ENCODE peak calls at places on chromosome 6, in eight cellular contexts. E is thyroid gland; R is stomach; Q is aorta; C is CD8-positive, alpha-beta T cell; L is lower lobe of right lung; B is endodermal cell; P is kidney. N is an unnamed sample.

GRCh38 chr6:111119550-111120329 is 32.4 kb downstream of the SLC16A10 start:
- DNase-seq in E (no peak), R (no peak), Q (no peak), C (no peak), L (no peak), B (no peak), P (no peak), N (no peak)

GRCh38 chr6:110544472-110544871 is 68.1 kb upstream of the SLC22A16 start:
- DNase-seq in E (no peak), R (no peak), Q (no peak), C (no peak), L (no peak), B (peak; percentile 18), P (no peak), N (no peak)

GRCh38 chr6:101395345-101395744 is 1.8 kb downstream of the GRIK2 start:
- DNase-seq in E (no peak), R (no peak), Q (no peak), C (no peak), L (no peak), B (no peak), P (no peak), N (no peak)

GRCh38 chr6:71558974-71559373 is 270.4 kb downstream of the OGFRL1 start:
- DNase-seq in E (no peak), R (no peak), Q (no peak), C (no peak), L (no peak), B (no peak), P (no peak), N (no peak)

GRCh38 chr6:166544294-166544605 is 42.2 kb downstream of the RAMACL start:
- DNase-seq in E (no peak), R (no peak), Q (no peak), C (no peak), L (no peak), B (no peak), P (no peak), N (no peak)

GRCh38 chr6:88008821-88009220 is 38.8 kb upstream of the SPACA1 start:
- DNase-seq in E (no peak), R (no peak), Q (no peak), C (no peak), L (no peak), B (no peak), P (no peak), N (no peak)

GRCh38 chr6:12608016-12608860 is 108.3 kb upstream of the PHACTR1 start:
- DNase-seq in E (no peak), R (no peak), Q (no peak), C (no peak), L (no peak), B (no peak), P (no peak), N (peak; percentile 59)

GRCh38 chr6:52551483-52552277 is 25.2 kb downstream of the TRAM2 start:
- DNase-seq in E (peak; percentile 98), R (peak; percentile 86), Q (peak; percentile 83), C (no peak), L (peak; percentile 67), B (peak; percentile 83), P (no peak), N (peak; percentile 74)

GRCh38 chr6:54291738-54292137 is 16.5 kb upstream of the TINAG start:
- DNase-seq in E (no peak), R (no peak), Q (no peak), C (no peak), L (no peak), B (no peak), P (no peak), N (peak; percentile 90)

GRCh38 chr6:125099211-125100017 is 54.2 kb upstream of the TPD52L1 start:
- DNase-seq in E (peak; percentile 65), R (peak; percentile 40), Q (peak; percentile 76), C (no peak), L (peak; percentile 73), B (peak; percentile 82), P (peak; percentile 79), N (peak; percentile 41)

GRCh38 chr6:89310929-89311328 is 4.2 kb downstream of the GABRR2 start:
- DNase-seq in E (peak; percentile 44), R (no peak), Q (no peak), C (no peak), L (no peak), B (no peak), P (no peak), N (peak; percentile 11)

GRCh38 chr6:116369540-116370327 is 1.0 kb upstream of the DSE start:
- DNase-seq in E (no peak), R (no peak), Q (no peak), C (no peak), L (no peak), B (no peak), P (no peak), N (no peak)

GRCh38 chr6:24936641-24937317 is 1.0 kb upstream of the RIPOR2 start:
- DNase-seq in E (peak; percentile 51), R (no peak), Q (no peak), C (no peak), L (no peak), B (no peak), P (no peak), N (peak; percentile 66)

GRCh38 chr6:52407467-52407866 is 12.7 kb upstream of the EFHC1 start:
- DNase-seq in E (peak; percentile 16), R (no peak), Q (no peak), C (no peak), L (no peak), B (no peak), P (no peak), N (peak; percentile 56)

GRCh38 chr6:44133003-44133931 is 5.9 kb downstream of the TMEM63B start:
- DNase-seq in E (peak; percentile 46), R (peak; percentile 64), Q (peak; percentile 60), C (no peak), L (peak; percentile 77), B (peak; percentile 77), P (no peak), N (peak; percentile 47)

GRCh38 chr6:21842875-21843274 is 249.3 kb downstream of the SOX4 start:
- DNase-seq in E (no peak), R (no peak), Q (no peak), C (no peak), L (no peak), B (no peak), P (no peak), N (no peak)

GRCh38 chr6:151002562-151002961 is 137.1 kb downstream of the MTHFD1L start:
- DNase-seq in E (no peak), R (no peak), Q (no peak), C (no peak), L (no peak), B (no peak), P (no peak), N (no peak)

GRCh38 chr6:85920782-85921181 is 278.1 kb upstream of the SYNCRIP start:
- DNase-seq in E (peak; percentile 97), R (peak; percentile 34), Q (no peak), C (no peak), L (no peak), B (peak; percentile 73), P (no peak), N (peak; percentile 13)

GRCh38 chr6:31401403-31401802 is 2.0 kb upstream of the MICA start:
- DNase-seq in E (peak; percentile 59), R (peak; percentile 45), Q (peak; percentile 66), C (no peak), L (no peak), B (no peak), P (peak; percentile 64), N (peak; percentile 85)

GRCh38 chr6:69593706-69594105 is 203.1 kb downstream of the LMBRD1 start:
- DNase-seq in E (no peak), R (no peak), Q (no peak), C (no peak), L (no peak), B (no peak), P (no peak), N (no peak)

GRCh38 chr6:37860226-37860839 is 40.8 kb downstream of the ZFAND3 start:
- DNase-seq in E (peak; percentile 24), R (no peak), Q (no peak), C (no peak), L (no peak), B (peak; percentile 52), P (no peak), N (peak; percentile 56)

DNA sequence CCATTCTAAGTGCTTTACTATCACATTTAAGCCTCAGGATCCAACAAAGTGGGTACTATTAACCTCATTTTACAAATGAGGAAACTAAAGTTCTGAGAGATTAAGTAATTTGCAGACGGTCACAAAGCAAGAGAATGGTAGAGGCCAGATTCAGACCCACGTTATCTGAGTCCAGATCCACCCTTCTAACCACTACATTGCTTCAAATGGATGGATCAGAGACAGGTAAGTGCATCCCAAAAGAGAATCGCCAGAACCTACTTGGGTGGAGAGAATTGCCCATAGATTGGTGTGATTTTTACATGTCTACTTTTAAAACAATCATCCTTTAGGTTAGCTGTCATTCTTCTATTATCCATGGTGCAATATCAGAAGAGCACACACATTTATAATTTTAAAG is 7.1 kb downstream of the MAN1A1 start:
- DNase-seq in E (no peak), R (no peak), Q (no peak), C (no peak), L (no peak), B (no peak), P (no peak), N (no peak)
- H3K4me3 ChIP-seq in E (no peak overlapping the region), R (no peak overlapping the region), Q (no peak overlapping the region), C (no peak overlapping the region), L (no peak overlapping the region), B (peak overlapping the region; percentile 12), P (no peak overlapping the region), N (no peak overlapping the region)

DNA sequence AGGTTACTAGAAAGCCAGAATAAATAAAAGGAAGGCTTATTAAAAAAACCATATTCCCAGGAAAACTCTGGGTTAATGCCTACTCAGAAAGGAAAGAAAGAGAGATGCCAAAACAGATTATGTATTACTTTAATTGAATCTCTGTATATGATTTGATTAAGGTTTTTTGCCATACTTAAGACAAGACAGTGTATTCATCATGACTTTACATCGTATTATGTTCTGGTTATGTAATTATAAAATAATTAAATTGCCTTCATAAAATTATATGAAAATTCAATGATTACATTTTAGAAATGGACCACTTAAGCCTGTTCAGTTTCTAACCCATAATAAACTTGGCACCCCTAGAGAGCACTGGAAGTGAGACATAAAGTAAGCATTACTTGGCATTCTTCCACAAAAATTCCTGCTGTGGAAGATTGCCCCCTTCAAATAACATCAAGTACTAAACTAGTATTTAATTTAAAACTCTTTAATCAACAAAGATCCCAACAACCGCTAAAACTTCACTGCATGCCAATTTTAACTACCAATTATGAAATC is 20.8 kb upstream of the IBTK start:
- DNase-seq in E (no peak), R (no peak), Q (no peak), C (no peak), L (no peak), B (no peak), P (no peak), N (no peak)
- H3K4me3 ChIP-seq in E (no peak overlapping the region), R (no peak overlapping the region), Q (no peak overlapping the region), C (no peak overlapping the region), L (no peak overlapping the region), B (no peak overlapping the region), P (no peak overlapping the region), N (no peak overlapping the region)

DNA sequence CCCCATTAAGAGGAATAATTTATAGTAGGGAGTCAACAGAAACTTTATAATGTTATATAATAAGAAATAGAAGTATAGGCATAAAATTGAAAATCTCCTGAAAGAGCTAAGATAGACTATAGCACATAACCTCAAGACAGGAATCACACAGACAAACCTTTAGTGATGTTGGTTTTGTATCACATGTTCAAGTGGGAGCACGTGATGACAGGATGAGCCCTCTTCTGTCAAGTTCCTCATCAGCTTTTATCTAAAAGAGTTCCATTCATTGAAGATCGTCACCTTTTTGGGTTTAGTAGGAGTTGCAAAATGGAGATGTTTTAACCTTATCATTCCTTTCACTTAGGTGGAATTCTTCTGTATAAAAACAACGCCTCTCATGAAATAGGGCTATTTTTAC is 127.0 kb downstream of the MCHR2 start:
- DNase-seq in E (no peak), R (no peak), Q (no peak), C (no peak), L (no peak), B (no peak), P (no peak), N (no peak)
- H3K4me3 ChIP-seq in E (no peak overlapping the region), R (no peak overlapping the region), Q (no peak overlapping the region), C (no peak overlapping the region), L (no peak overlapping the region), B (no peak overlapping the region), P (no peak overlapping the region), N (no peak overlapping the region)

GRCh38 chr6:167828325-167828956 is 1.7 kb downstream of the AFDN start:
- DNase-seq in E (no peak), R (no peak), Q (no peak), C (no peak), L (no peak), B (no peak), P (no peak), N (peak; percentile 61)
- H3K4me3 ChIP-seq in E (no peak overlapping the region), R (peak overlapping the region; percentile 75), Q (peak overlapping the region; percentile 98), C (no peak overlapping the region), L (peak overlapping the region; percentile 70), B (peak overlapping the region; percentile 93), P (peak overlapping the region; percentile 68), N (peak overlapping the region; percentile 74)

N was measured in epithelial cell of esophagus.